ENCODE peak calls at places on chromosomes 11 and 22, in ten cellular contexts. One of them, this sample, is unnamed.
A peak's percentile ranks its signal among the peaks of the same experiment; 100 is the strongest.

GRCh38 chr22:42621505-42622002 is 6.9 kb upstream of the POLDIP3 start:
- DNase-seq in fibroblast of pulmonary artery: peak; percentile 65
- DNase-seq in SJSA1: peak; percentile 58
- DNase-seq in NCI-H2029 treated with DMSO at 0.1 percent for 48 hours: no peak
- DNase-seq in foreskin melanocyte: no peak
- DNase-seq in EL: peak; percentile 82
- DNase-seq in T-helper 1 cell: peak; percentile 34
- DNase-seq in CD8-positive, alpha-beta memory T cell: peak; percentile 67
- DNase-seq in naive thymus-derived CD4-positive, alpha-beta T cell: peak; percentile 63
- DNase-seq in glutamatergic neuron: peak; percentile 90
- DNase-seq in this sample: peak; percentile 77

GRCh38 chr11:124315052-124315451 is 1.3 kb upstream of the OR8D1 start:
- DNase-seq in fibroblast of pulmonary artery: peak; percentile 52
- DNase-seq in SJSA1: peak; percentile 35
- DNase-seq in NCI-H2029 treated with DMSO at 0.1 percent for 48 hours: no peak
- DNase-seq in foreskin melanocyte: no peak
- DNase-seq in EL: peak; percentile 57
- DNase-seq in T-helper 1 cell: no peak
- DNase-seq in CD8-positive, alpha-beta memory T cell: no peak
- DNase-seq in naive thymus-derived CD4-positive, alpha-beta T cell: no peak
- DNase-seq in glutamatergic neuron: no peak
- DNase-seq in this sample: no peak

GRCh38 chr11:111944651-111945051 is 7.5 kb downstream of the DIXDC1 start:
- DNase-seq in fibroblast of pulmonary artery: peak; percentile 90
- DNase-seq in SJSA1: no peak
- DNase-seq in NCI-H2029 treated with DMSO at 0.1 percent for 48 hours: no peak
- DNase-seq in foreskin melanocyte: no peak
- DNase-seq in EL: peak; percentile 61
- DNase-seq in T-helper 1 cell: peak; percentile 23
- DNase-seq in CD8-positive, alpha-beta memory T cell: no peak
- DNase-seq in naive thymus-derived CD4-positive, alpha-beta T cell: no peak
- DNase-seq in glutamatergic neuron: no peak
- DNase-seq in this sample: no peak

GRCh38 chr22:42316988-42317387 is 46.5 kb upstream of the TCF20 start:
- DNase-seq in fibroblast of pulmonary artery: peak; percentile 17
- DNase-seq in SJSA1: no peak
- DNase-seq in NCI-H2029 treated with DMSO at 0.1 percent for 48 hours: no peak
- DNase-seq in foreskin melanocyte: no peak
- DNase-seq in EL: peak; percentile 11
- DNase-seq in T-helper 1 cell: peak; percentile 30
- DNase-seq in CD8-positive, alpha-beta memory T cell: peak; percentile 75
- DNase-seq in naive thymus-derived CD4-positive, alpha-beta T cell: no peak
- DNase-seq in glutamatergic neuron: no peak
- DNase-seq in this sample: no peak

GRCh38 chr11:15975742-15976141 is 380.6 kb downstream of the SOX6 start:
- DNase-seq in fibroblast of pulmonary artery: no peak
- DNase-seq in SJSA1: peak; percentile 75
- DNase-seq in NCI-H2029 treated with DMSO at 0.1 percent for 48 hours: no peak
- DNase-seq in foreskin melanocyte: no peak
- DNase-seq in EL: no peak
- DNase-seq in T-helper 1 cell: no peak
- DNase-seq in CD8-positive, alpha-beta memory T cell: no peak
- DNase-seq in naive thymus-derived CD4-positive, alpha-beta T cell: no peak
- DNase-seq in glutamatergic neuron: no peak
- DNase-seq in this sample: no peak

GRCh38 chr11:33396361-33396760 is 139.2 kb downstream of the HIPK3 start:
- DNase-seq in fibroblast of pulmonary artery: no peak
- DNase-seq in SJSA1: no peak
- DNase-seq in NCI-H2029 treated with DMSO at 0.1 percent for 48 hours: no peak
- DNase-seq in foreskin melanocyte: no peak
- DNase-seq in EL: no peak
- DNase-seq in T-helper 1 cell: no peak
- DNase-seq in CD8-positive, alpha-beta memory T cell: no peak
- DNase-seq in naive thymus-derived CD4-positive, alpha-beta T cell: no peak
- DNase-seq in glutamatergic neuron: no peak
- DNase-seq in this sample: no peak

GRCh38 chr11:1660025-1660867 is 30.7 kb downstream of the KRTAP5-5 start:
- DNase-seq in fibroblast of pulmonary artery: no peak
- DNase-seq in SJSA1: no peak
- DNase-seq in NCI-H2029 treated with DMSO at 0.1 percent for 48 hours: no peak
- DNase-seq in foreskin melanocyte: no peak
- DNase-seq in EL: no peak
- DNase-seq in T-helper 1 cell: no peak
- DNase-seq in CD8-positive, alpha-beta memory T cell: no peak
- DNase-seq in naive thymus-derived CD4-positive, alpha-beta T cell: no peak
- DNase-seq in glutamatergic neuron: no peak
- DNase-seq in this sample: no peak

GRCh38 chr11:32870676-32871075 is 21.9 kb upstream of the QSER1 start:
- DNase-seq in fibroblast of pulmonary artery: peak; percentile 8
- DNase-seq in SJSA1: no peak
- DNase-seq in NCI-H2029 treated with DMSO at 0.1 percent for 48 hours: no peak
- DNase-seq in foreskin melanocyte: no peak
- DNase-seq in EL: peak; percentile 7
- DNase-seq in T-helper 1 cell: no peak
- DNase-seq in CD8-positive, alpha-beta memory T cell: peak; percentile 48
- DNase-seq in naive thymus-derived CD4-positive, alpha-beta T cell: no peak
- DNase-seq in glutamatergic neuron: peak; percentile 27
- DNase-seq in this sample: no peak

GRCh38 chr11:72098741-72099140 is 4.4 kb downstream of the LAMTOR1 start:
- DNase-seq in fibroblast of pulmonary artery: no peak
- DNase-seq in SJSA1: no peak
- DNase-seq in NCI-H2029 treated with DMSO at 0.1 percent for 48 hours: no peak
- DNase-seq in foreskin melanocyte: no peak
- DNase-seq in EL: no peak
- DNase-seq in T-helper 1 cell: no peak
- DNase-seq in CD8-positive, alpha-beta memory T cell: no peak
- DNase-seq in naive thymus-derived CD4-positive, alpha-beta T cell: no peak
- DNase-seq in glutamatergic neuron: no peak
- DNase-seq in this sample: no peak

GRCh38 chr22:20013382-20013871 is 3.2 kb downstream of the ARVCF start:
- DNase-seq in fibroblast of pulmonary artery: peak; percentile 53
- DNase-seq in SJSA1: peak; percentile 54
- DNase-seq in NCI-H2029 treated with DMSO at 0.1 percent for 48 hours: no peak
- DNase-seq in foreskin melanocyte: no peak
- DNase-seq in EL: peak; percentile 37
- DNase-seq in T-helper 1 cell: no peak
- DNase-seq in CD8-positive, alpha-beta memory T cell: peak; percentile 59
- DNase-seq in naive thymus-derived CD4-positive, alpha-beta T cell: no peak
- DNase-seq in glutamatergic neuron: peak; percentile 91
- DNase-seq in this sample: peak; percentile 92

GRCh38 chr11:97345031-97345430 is 955.2 kb downstream of the JRKL start:
- DNase-seq in fibroblast of pulmonary artery: no peak
- DNase-seq in SJSA1: no peak
- DNase-seq in NCI-H2029 treated with DMSO at 0.1 percent for 48 hours: no peak
- DNase-seq in foreskin melanocyte: no peak
- DNase-seq in EL: no peak
- DNase-seq in T-helper 1 cell: no peak
- DNase-seq in CD8-positive, alpha-beta memory T cell: no peak
- DNase-seq in naive thymus-derived CD4-positive, alpha-beta T cell: no peak
- DNase-seq in glutamatergic neuron: no peak
- DNase-seq in this sample: no peak

GRCh38 chr11:91231226-91231625 is 993.4 kb upstream of the FAT3 start:
- DNase-seq in fibroblast of pulmonary artery: no peak
- DNase-seq in SJSA1: no peak
- DNase-seq in NCI-H2029 treated with DMSO at 0.1 percent for 48 hours: no peak
- DNase-seq in foreskin melanocyte: peak; percentile 32
- DNase-seq in EL: peak; percentile 5
- DNase-seq in T-helper 1 cell: no peak
- DNase-seq in CD8-positive, alpha-beta memory T cell: no peak
- DNase-seq in naive thymus-derived CD4-positive, alpha-beta T cell: no peak
- DNase-seq in glutamatergic neuron: no peak
- DNase-seq in this sample: no peak

GRCh38 chr11:35145249-35145648 is 6.3 kb downstream of the CD44 start:
- DNase-seq in fibroblast of pulmonary artery: no peak
- DNase-seq in SJSA1: peak; percentile 83
- DNase-seq in NCI-H2029 treated with DMSO at 0.1 percent for 48 hours: no peak
- DNase-seq in foreskin melanocyte: no peak
- DNase-seq in EL: no peak
- DNase-seq in T-helper 1 cell: no peak
- DNase-seq in CD8-positive, alpha-beta memory T cell: peak; percentile 76
- DNase-seq in naive thymus-derived CD4-positive, alpha-beta T cell: peak; percentile 48
- DNase-seq in glutamatergic neuron: no peak
- DNase-seq in this sample: no peak

GRCh38 chr11:107751082-107751481 is 39.2 kb upstream of the SLN start:
- DNase-seq in fibroblast of pulmonary artery: no peak
- DNase-seq in SJSA1: no peak
- DNase-seq in NCI-H2029 treated with DMSO at 0.1 percent for 48 hours: no peak
- DNase-seq in foreskin melanocyte: no peak
- DNase-seq in EL: no peak
- DNase-seq in T-helper 1 cell: no peak
- DNase-seq in CD8-positive, alpha-beta memory T cell: no peak
- DNase-seq in naive thymus-derived CD4-positive, alpha-beta T cell: no peak
- DNase-seq in glutamatergic neuron: no peak
- DNase-seq in this sample: no peak

GRCh38 chr11:134047586-134047999 is 21.3 kb upstream of the JAM3 start:
- DNase-seq in fibroblast of pulmonary artery: peak; percentile 93
- DNase-seq in SJSA1: peak; percentile 50
- DNase-seq in NCI-H2029 treated with DMSO at 0.1 percent for 48 hours: no peak
- DNase-seq in foreskin melanocyte: no peak
- DNase-seq in EL: peak; percentile 94
- DNase-seq in T-helper 1 cell: no peak
- DNase-seq in CD8-positive, alpha-beta memory T cell: no peak
- DNase-seq in naive thymus-derived CD4-positive, alpha-beta T cell: no peak
- DNase-seq in glutamatergic neuron: no peak
- DNase-seq in this sample: peak; percentile 92

GRCh38 chr11:65417702-65418430 is 4.7 kb upstream of the NEAT1 start:
- DNase-seq in fibroblast of pulmonary artery: peak; percentile 39
- DNase-seq in SJSA1: no peak
- DNase-seq in NCI-H2029 treated with DMSO at 0.1 percent for 48 hours: no peak
- DNase-seq in foreskin melanocyte: peak; percentile 23
- DNase-seq in EL: no peak
- DNase-seq in T-helper 1 cell: peak; percentile 55
- DNase-seq in CD8-positive, alpha-beta memory T cell: peak; percentile 65
- DNase-seq in naive thymus-derived CD4-positive, alpha-beta T cell: peak; percentile 51
- DNase-seq in glutamatergic neuron: no peak
- DNase-seq in this sample: peak; percentile 85

GRCh38 chr11:108975641-108976071 is 310.8 kb downstream of the DDX10 start:
- DNase-seq in fibroblast of pulmonary artery: no peak
- DNase-seq in SJSA1: no peak
- DNase-seq in NCI-H2029 treated with DMSO at 0.1 percent for 48 hours: peak; percentile 61
- DNase-seq in foreskin melanocyte: no peak
- DNase-seq in EL: no peak
- DNase-seq in T-helper 1 cell: no peak
- DNase-seq in CD8-positive, alpha-beta memory T cell: no peak
- DNase-seq in naive thymus-derived CD4-positive, alpha-beta T cell: no peak
- DNase-seq in glutamatergic neuron: no peak
- DNase-seq in this sample: peak; percentile 18

GRCh38 chr11:71488968-71489265 is 35.9 kb downstream of the NADSYN1 start:
- DNase-seq in fibroblast of pulmonary artery: no peak
- DNase-seq in SJSA1: no peak
- DNase-seq in NCI-H2029 treated with DMSO at 0.1 percent for 48 hours: no peak
- DNase-seq in foreskin melanocyte: no peak
- DNase-seq in EL: no peak
- DNase-seq in T-helper 1 cell: no peak
- DNase-seq in CD8-positive, alpha-beta memory T cell: no peak
- DNase-seq in naive thymus-derived CD4-positive, alpha-beta T cell: no peak
- DNase-seq in glutamatergic neuron: no peak
- DNase-seq in this sample: no peak

GRCh38 chr11:110490886-110491285 is 61.1 kb downstream of the FDX1 start:
- DNase-seq in fibroblast of pulmonary artery: peak; percentile 79
- DNase-seq in SJSA1: no peak
- DNase-seq in NCI-H2029 treated with DMSO at 0.1 percent for 48 hours: no peak
- DNase-seq in foreskin melanocyte: no peak
- DNase-seq in EL: peak; percentile 71
- DNase-seq in T-helper 1 cell: no peak
- DNase-seq in CD8-positive, alpha-beta memory T cell: no peak
- DNase-seq in naive thymus-derived CD4-positive, alpha-beta T cell: no peak
- DNase-seq in glutamatergic neuron: no peak
- DNase-seq in this sample: no peak

This sample was measured in right cardiac atrium.